ENCODE peak calls at places on chromosomes 4 and X, in four cellular contexts. One of them, this sample, is unnamed.

GRCh38 chr4:145557720-145558119 is 61.5 kb upstream of the MMAA start:
- DNase-seq in GM06990: no peak
- DNase-seq in adipocyte: peak
- DNase-seq in breast epithelium: no peak
- DNase-seq in this sample: no peak

GRCh38 chrX:48560056-48560455 is 14.2 kb upstream of the RBM3 start:
- DNase-seq in GM06990: no peak
- DNase-seq in adipocyte: no peak
- DNase-seq in breast epithelium: no peak
- DNase-seq in this sample: no peak

GRCh38 chr4:145840162-145840768 is 98.4 kb downstream of the ZNF827 start:
- DNase-seq in GM06990: no peak
- DNase-seq in adipocyte: peak
- DNase-seq in breast epithelium: no peak
- DNase-seq in this sample: no peak

GRCh38 chr4:81030617-81031388 is at the start of gene BMP3:
- DNase-seq in GM06990: peak
- DNase-seq in adipocyte: peak
- DNase-seq in breast epithelium: no peak
- DNase-seq in this sample: no peak

GRCh38 chrX:69062493-69062892 is 102.8 kb downstream of the PJA1 start:
- DNase-seq in GM06990: no peak
- DNase-seq in adipocyte: no peak
- DNase-seq in breast epithelium: no peak
- DNase-seq in this sample: no peak

GRCh38 chrX:65677954-65678469 is 10.6 kb downstream of the MSN start:
- DNase-seq in GM06990: no peak
- DNase-seq in adipocyte: peak
- DNase-seq in breast epithelium: no peak
- DNase-seq in this sample: no peak

GRCh38 chr4:86380176-86380724 is 20.4 kb upstream of the MAPK10 start:
- DNase-seq in GM06990: no peak
- DNase-seq in adipocyte: no peak
- DNase-seq in breast epithelium: no peak
- DNase-seq in this sample: no peak

GRCh38 chr4:168848977-168849687 is 160.9 kb downstream of the CBR4 start:
- DNase-seq in GM06990: no peak
- DNase-seq in adipocyte: peak
- DNase-seq in breast epithelium: no peak
- DNase-seq in this sample: no peak

GRCh38 chr4:25013756-25014737 is 16.7 kb downstream of the LGI2 start:
- DNase-seq in GM06990: no peak
- DNase-seq in adipocyte: no peak
- DNase-seq in breast epithelium: no peak
- DNase-seq in this sample: no peak

GRCh38 chrX:68413254-68413653 is 20.0 kb downstream of the OPHN1 start:
- DNase-seq in GM06990: no peak
- DNase-seq in adipocyte: no peak
- DNase-seq in breast epithelium: no peak
- DNase-seq in this sample: no peak

GRCh38 chr4:170872794-170873193 is 783.0 kb upstream of the AADAT start:
- DNase-seq in GM06990: no peak
- DNase-seq in adipocyte: no peak
- DNase-seq in breast epithelium: no peak
- DNase-seq in this sample: no peak

GRCh38 chr4:126779446-126780166 is 853.2 kb upstream of the INTU start:
- DNase-seq in GM06990: no peak
- DNase-seq in adipocyte: no peak
- DNase-seq in breast epithelium: no peak
- DNase-seq in this sample: no peak

GRCh38 chr4:112531146-112531545 is 15.2 kb upstream of the NEUROG2 start:
- DNase-seq in GM06990: no peak
- DNase-seq in adipocyte: no peak
- DNase-seq in breast epithelium: no peak
- DNase-seq in this sample: no peak

GRCh38 chr4:6272863-6273660 is 3.4 kb downstream of the WFS1 start:
- DNase-seq in GM06990: no peak
- DNase-seq in adipocyte: peak
- DNase-seq in breast epithelium: no peak
- DNase-seq in this sample: no peak

DNA sequence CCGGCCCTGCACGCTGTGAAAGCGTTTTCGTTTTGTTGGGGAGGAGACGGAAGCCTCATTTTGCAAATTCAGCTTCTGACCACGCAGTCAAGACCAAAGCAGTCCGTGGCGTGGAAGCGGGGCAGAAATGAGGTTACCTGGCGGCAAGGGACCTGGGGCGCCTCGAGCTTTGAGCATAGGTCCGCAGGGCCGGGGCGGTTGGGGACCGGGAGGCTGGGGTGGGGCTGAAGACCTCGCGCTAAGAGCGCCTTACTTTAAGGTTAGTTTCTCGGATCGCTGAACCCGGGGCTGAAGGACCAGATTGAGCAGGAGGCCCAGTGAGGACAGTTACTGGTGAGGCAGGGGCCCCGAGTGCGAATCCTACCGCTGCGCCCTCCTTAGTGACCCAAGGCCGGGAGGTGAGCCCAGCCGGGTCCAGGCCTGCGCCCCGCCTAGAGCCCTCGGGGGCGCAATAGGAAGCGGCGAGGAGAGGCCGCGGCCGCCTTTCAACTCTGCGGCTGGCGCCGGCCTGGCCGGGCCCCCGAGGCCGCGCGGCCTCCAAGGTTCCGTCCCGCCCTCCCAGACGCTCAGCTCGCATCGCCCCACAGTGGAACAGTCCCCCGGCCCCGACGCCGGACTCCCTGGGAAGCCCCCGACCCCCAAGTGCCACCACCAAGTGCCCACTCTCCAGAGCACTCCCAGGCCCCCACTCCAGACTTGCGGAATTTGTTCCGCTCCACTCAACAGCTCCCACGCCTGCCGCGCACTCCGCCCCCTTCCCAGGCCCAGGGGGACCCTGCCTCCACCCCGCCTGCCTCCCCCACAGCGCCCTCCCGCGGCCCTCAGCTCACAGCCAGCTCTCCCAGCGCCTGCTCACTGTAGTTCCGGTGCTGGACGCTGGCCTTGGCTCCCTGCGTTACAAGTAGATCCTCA is 7.6 kb downstream of the MSX1 start:
- DNase-seq in GM06990: no peak
- DNase-seq in adipocyte: no peak
- DNase-seq in breast epithelium: no peak
- DNase-seq in this sample: no peak
- H3K4me3 ChIP-seq in GM06990: peak
- H3K4me3 ChIP-seq in adipocyte: peak
- H3K4me3 ChIP-seq in breast epithelium: peak
- H3K4me3 ChIP-seq in this sample: peak

DNA sequence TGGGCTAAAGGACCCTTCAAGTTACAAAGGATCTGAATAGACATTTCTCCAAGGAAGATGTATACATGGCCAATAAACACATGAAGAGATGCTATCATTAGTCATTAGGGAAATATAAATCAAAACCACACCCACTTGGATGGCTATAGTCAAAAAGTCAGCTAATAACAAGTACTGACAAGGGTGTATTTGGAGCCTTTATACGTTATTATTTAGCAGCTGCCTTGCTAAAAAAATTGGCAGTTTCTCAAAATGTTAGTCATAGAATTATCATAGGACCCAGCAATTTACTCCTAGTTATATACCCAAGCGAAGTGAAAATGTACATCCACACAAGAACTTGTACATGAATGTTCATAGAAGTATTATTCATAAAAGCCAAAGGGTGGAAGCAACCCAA is 112.7 kb upstream of the DUSP21 start:
- DNase-seq in GM06990: no peak
- DNase-seq in adipocyte: no peak
- DNase-seq in breast epithelium: no peak
- DNase-seq in this sample: no peak
- H3K4me3 ChIP-seq in GM06990: no peak
- H3K4me3 ChIP-seq in adipocyte: no peak
- H3K4me3 ChIP-seq in breast epithelium: no peak
- H3K4me3 ChIP-seq in this sample: no peak

GRCh38 chr4:162767090-162767489 is 399.6 kb downstream of the NAF1 start:
- DNase-seq in GM06990: no peak
- DNase-seq in adipocyte: no peak
- DNase-seq in breast epithelium: no peak
- DNase-seq in this sample: no peak

DNA sequence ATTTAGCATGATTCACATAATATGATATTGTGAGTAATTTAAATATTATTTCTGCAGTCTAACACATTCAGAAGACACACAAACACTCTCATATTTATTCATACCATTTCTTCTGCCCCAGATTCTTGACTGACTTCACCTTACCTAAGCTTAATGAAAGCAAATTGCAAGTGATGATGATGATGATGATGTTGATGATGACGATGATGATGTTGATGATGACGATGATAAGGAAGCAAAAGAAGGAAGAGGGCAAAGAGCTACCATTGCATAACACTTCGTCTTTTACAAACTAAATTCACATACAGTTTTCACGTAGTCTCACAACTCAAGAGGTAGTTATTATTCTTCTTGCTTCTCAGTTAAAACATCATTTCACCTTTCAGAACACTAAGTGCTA is 404.7 kb downstream of the NAF1 start:
- DNase-seq in GM06990: no peak
- DNase-seq in adipocyte: no peak
- DNase-seq in breast epithelium: no peak
- DNase-seq in this sample: no peak
- H3K4me3 ChIP-seq in GM06990: no peak
- H3K4me3 ChIP-seq in adipocyte: no peak
- H3K4me3 ChIP-seq in breast epithelium: no peak
- H3K4me3 ChIP-seq in this sample: no peak

GRCh38 chrX:17377047-17377692 is 2.2 kb downstream of the NHS start:
- DNase-seq in GM06990: peak
- DNase-seq in adipocyte: peak
- DNase-seq in breast epithelium: no peak
- DNase-seq in this sample: no peak
- H3K4me3 ChIP-seq in GM06990: no peak
- H3K4me3 ChIP-seq in adipocyte: peak
- H3K4me3 ChIP-seq in breast epithelium: peak
- H3K4me3 ChIP-seq in this sample: peak

GRCh38 chr4:163613375-163613774 is 118.9 kb downstream of the TMA16 start:
- DNase-seq in GM06990: no peak
- DNase-seq in adipocyte: no peak
- DNase-seq in breast epithelium: no peak
- DNase-seq in this sample: no peak
- H3K4me3 ChIP-seq in GM06990: no peak
- H3K4me3 ChIP-seq in adipocyte: no peak
- H3K4me3 ChIP-seq in breast epithelium: peak
- H3K4me3 ChIP-seq in this sample: peak

GRCh38 chr4:174211611-174212044 is 71.8 kb downstream of the FBXO8 start:
- DNase-seq in GM06990: no peak
- DNase-seq in adipocyte: no peak
- DNase-seq in breast epithelium: no peak
- DNase-seq in this sample: no peak
- H3K4me3 ChIP-seq in GM06990: no peak
- H3K4me3 ChIP-seq in adipocyte: peak
- H3K4me3 ChIP-seq in breast epithelium: no peak
- H3K4me3 ChIP-seq in this sample: no peak

GRCh38 chr4:135777386-135777785 is 1575.8 kb upstream of the PABPC4L start:
- DNase-seq in GM06990: no peak
- DNase-seq in adipocyte: peak
- DNase-seq in breast epithelium: no peak
- DNase-seq in this sample: no peak
- H3K4me3 ChIP-seq in GM06990: no peak
- H3K4me3 ChIP-seq in adipocyte: no peak
- H3K4me3 ChIP-seq in breast epithelium: no peak
- H3K4me3 ChIP-seq in this sample: no peak

This sample was measured in thoracic aorta.